ENCODE peak calls at places on chromosome 14, in nine cellular contexts. Q, M, D, C, E, T, J, O and H are unnamed samples.
A peak's percentile ranks its signal among the peaks of the same experiment; 100 is the strongest.

GRCh38 chr14:32906672-32907071 is 32.0 kb upstream of the NPAS3 start:
- DNase-seq in M (no peak), Q (no peak), D (no peak), C (no peak), T (no peak), O (no peak), E (no peak), J (no peak), H (no peak)

GRCh38 chr14:41022932-41023331 is 583.7 kb upstream of the LRFN5 start:
- DNase-seq in D (peak; percentile 3), Q (no peak), C (peak; percentile 1), M (peak; percentile 15), T (no peak), E (no peak), O (no peak), J (no peak), H (peak; percentile 1)

GRCh38 chr14:74562515-74563232 is 49.4 kb downstream of the LTBP2 start:
- DNase-seq in T (no peak), M (no peak), J (no peak), C (no peak), D (peak; percentile 18), E (no peak), Q (no peak), O (no peak), H (no peak)

GRCh38 chr14:20905661-20906060 is 14.5 kb downstream of the RNASE3 start:
- DNase-seq in J (no peak), M (no peak), O (no peak), D (no peak), T (no peak), Q (no peak), C (no peak), E (no peak), H (no peak)

GRCh38 chr14:96140964-96141363 is 63.7 kb upstream of the BDKRB2 start:
- DNase-seq in E (no peak), T (no peak), Q (no peak), D (no peak), M (no peak), O (no peak), J (no peak), C (no peak), H (no peak)

GRCh38 chr14:31206536-31207286 is 882 bp downstream of the HECTD1 start:
- DNase-seq in Q (no peak), T (no peak), C (peak; percentile 39), M (peak; percentile 39), D (peak; percentile 46), J (no peak), O (no peak), E (peak; percentile 50), H (no peak)

GRCh38 chr14:89340200-89340667 is 76.8 kb downstream of the FOXN3 start:
- DNase-seq in Q (no peak), C (peak; percentile 71), O (no peak), D (peak; percentile 41), T (no peak), M (peak; percentile 50), J (no peak), E (no peak), H (peak; percentile 55)

GRCh38 chr14:61927015-61927414 is 164.8 kb downstream of the SNAPC1 start:
- DNase-seq in O (peak; percentile 30), E (no peak), Q (no peak), D (peak; percentile 73), J (no peak), C (no peak), M (peak; percentile 80), T (peak; percentile 46), H (no peak)

GRCh38 chr14:54599932-54600331 is 33.0 kb downstream of the SAMD4A start:
- DNase-seq in E (no peak), D (peak; percentile 46), O (no peak), J (no peak), C (no peak), M (peak; percentile 55), T (no peak), Q (no peak), H (peak; percentile 37)

GRCh38 chr14:76708028-76708427 is 53.2 kb upstream of the VASH1 start:
- DNase-seq in C (no peak), D (peak; percentile 16), M (peak; percentile 11), O (no peak), T (no peak), Q (no peak), J (no peak), E (no peak), H (peak; percentile 33)

DNA sequence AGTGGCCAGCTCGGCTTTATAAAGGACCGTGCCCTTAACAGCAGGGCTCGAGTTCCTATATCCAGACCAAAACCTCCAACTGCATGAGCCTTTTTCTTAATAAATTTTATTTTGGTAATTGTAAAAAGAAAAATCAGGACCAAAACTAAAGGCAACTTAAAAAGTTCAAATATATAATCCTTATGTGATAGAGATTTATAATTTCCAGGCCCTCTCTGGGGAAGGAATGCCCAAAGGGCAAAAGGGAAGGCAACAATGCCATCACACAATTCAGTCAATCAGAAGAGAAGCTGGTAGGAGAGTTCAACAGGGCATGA is 401 bp upstream of the IPO4 start:
- DNase-seq in T (no peak), E (no peak), Q (no peak), D (no peak), C (no peak), J (no peak), O (no peak), M (no peak), H (no peak)
- H3K4me3 ChIP-seq in T (peak overlapping the region; percentile 93), E (peak overlapping the region; percentile 77), Q (peak overlapping the region; percentile 90), D (peak overlapping the region; percentile 31), C (no peak overlapping the region), J (no peak overlapping the region), O (peak overlapping the region; percentile 31), M (peak overlapping the region; percentile 84), H (no peak overlapping the region)

GRCh38 chr14:97706814-97707213 is 909.6 kb downstream of the VRK1 start:
- DNase-seq in M (no peak), E (no peak), T (no peak), Q (no peak), J (no peak), O (no peak), C (no peak), D (no peak), H (no peak)

GRCh38 chr14:97705976-97706375 is 908.8 kb downstream of the VRK1 start:
- DNase-seq in O (no peak), T (no peak), Q (no peak), J (no peak), C (no peak), E (no peak), D (no peak), M (no peak), H (no peak)

GRCh38 chr14:97709552-97709951 is 912.4 kb downstream of the VRK1 start:
- DNase-seq in C (no peak), E (no peak), Q (no peak), J (no peak), T (no peak), O (no peak), M (no peak), D (no peak), H (no peak)

GRCh38 chr14:97705107-97705506 is 907.9 kb downstream of the VRK1 start:
- DNase-seq in D (no peak), C (no peak), M (no peak), J (no peak), T (no peak), E (no peak), O (no peak), Q (no peak), H (no peak)

GRCh38 chr14:97707603-97708002 is 910.4 kb downstream of the VRK1 start:
- DNase-seq in J (no peak), O (no peak), D (no peak), M (no peak), E (no peak), T (no peak), C (no peak), Q (no peak), H (no peak)
- TF ChIP-seq CTCF in J (no peak), O (no peak), D (no peak), M (no peak), E (no peak), T (no peak), C (no peak), Q (no peak), H (no peak)

GRCh38 chr14:105412768-105413541 is 6.7 kb upstream of the MTA1 start:
- DNase-seq in M (no peak), C (no peak), J (no peak), E (peak; percentile 57), T (no peak), O (no peak), D (no peak), Q (no peak), H (no peak)

GRCh38 chr14:105411985-105412767 is 7.5 kb upstream of the MTA1 start:
- DNase-seq in E (peak; percentile 71), Q (no peak), M (no peak), O (no peak), J (no peak), C (no peak), D (no peak), T (no peak), H (no peak)

GRCh38 chr14:105410642-105411016 is 9.0 kb upstream of the MTA1 start:
- DNase-seq in M (no peak), J (no peak), T (no peak), E (peak; percentile 53), D (no peak), Q (no peak), O (no peak), C (no peak), H (no peak)

GRCh38 chr14:105409379-105409778 is 10.2 kb upstream of the MTA1 start:
- DNase-seq in M (no peak), O (no peak), C (no peak), D (no peak), E (no peak), T (no peak), J (no peak), Q (no peak), H (no peak)

GRCh38 chr14:105411017-105411941 is 8.3 kb upstream of the MTA1 start:
- DNase-seq in Q (no peak), C (peak; percentile 56), T (no peak), D (peak; percentile 78), E (peak; percentile 73), J (no peak), M (peak; percentile 44), O (no peak), H (peak; percentile 17)
- H3K4me3 ChIP-seq in Q (peak overlapping the region; percentile 44), C (peak overlapping the region; percentile 10), T (peak overlapping the region; percentile 48), D (peak overlapping the region; percentile 42), E (peak overlapping the region; percentile 27), J (peak overlapping the region; percentile 57), M (peak overlapping the region; percentile 42), O (peak overlapping the region; percentile 45), H (peak overlapping the region; percentile 9)

GRCh38 chr14:99684356-99684952 is 356 bp downstream of the CYP46A1 start:
- DNase-seq in D (peak; percentile 17), Q (peak; percentile 77), T (no peak), J (no peak), E (no peak), M (peak; percentile 26), O (no peak), C (no peak), H (no peak)

GRCh38 chr14:99681101-99681831 is 2.8 kb upstream of the CYP46A1 start:
- DNase-seq in Q (peak; percentile 32), T (no peak), O (no peak), J (no peak), D (no peak), C (no peak), E (no peak), M (no peak), H (no peak)

GRCh38 chr14:99681832-99682148 is 2.3 kb upstream of the CYP46A1 start:
- DNase-seq in E (no peak), Q (peak; percentile 73), J (no peak), C (no peak), D (no peak), T (no peak), M (no peak), O (no peak), H (no peak)

GRCh38 chr14:99683619-99684355 is at the start of gene CYP46A1:
- DNase-seq in O (peak; percentile 99), D (peak; percentile 100), E (peak; percentile 100), J (peak; percentile 100), C (peak; percentile 100), Q (peak; percentile 100), T (peak; percentile 75), M (peak; percentile 98), H (peak; percentile 98)

GRCh38 chr14:99682809-99683618 is 1.1 kb upstream of the CYP46A1 start:
- DNase-seq in T (no peak), Q (peak; percentile 90), M (peak; percentile 50), C (peak; percentile 75), O (peak; percentile 21), J (peak; percentile 40), D (peak; percentile 88), E (no peak), H (peak; percentile 56)
- TF ChIP-seq CTCF in T (peak; percentile 85), Q (peak; percentile 95), M (peak; percentile 78), C (peak; percentile 92), O (peak; percentile 84), J (peak; percentile 92), D (peak; percentile 94), E (peak; percentile 99), H (peak; percentile 75)